ENCODE peak calls at places on chromosomes 13 and 19, in eight cellular contexts. W, J, B, F, Y, H, K and E are unnamed samples.

GRCh38 chr13:109647046-109647445 is 139.3 kb downstream of the IRS2 start:
- DNase-seq in W (no peak), J (no peak), B (peak; percentile 61), F (no peak), Y (no peak), H (no peak), K (no peak), E (no peak)

GRCh38 chr19:50419580-50420035 is 870 bp downstream of the SPIB start:
- DNase-seq in W (no peak), J (no peak), B (no peak), F (peak; percentile 72), Y (no peak), H (no peak), K (no peak), E (peak; percentile 66)

GRCh38 chr13:90427322-90428272 is 919.9 kb upstream of the MIR17HG start:
- DNase-seq in W (no peak), J (no peak), B (no peak), F (peak; percentile 54), Y (no peak), H (no peak), K (no peak), E (no peak)

GRCh38 chr13:32087955-32088747 is 56.6 kb downstream of the FRY start:
- DNase-seq in W (no peak), J (no peak), B (peak; percentile 4), F (no peak), Y (peak; percentile 14), H (no peak), K (no peak), E (no peak)

GRCh38 chr13:81487151-81487550 is 1146.2 kb upstream of the SPRY2 start:
- DNase-seq in W (no peak), J (no peak), B (no peak), F (peak; percentile 73), Y (no peak), H (no peak), K (no peak), E (no peak)

GRCh38 chr13:113930711-113931637 is 42.9 kb downstream of the C13orf46 start:
- DNase-seq in W (peak; percentile 62), J (no peak), B (no peak), F (peak; percentile 22), Y (no peak), H (no peak), K (no peak), E (peak; percentile 75)

GRCh38 chr13:43629691-43630480 is 156.9 kb downstream of the ENOX1 start:
- DNase-seq in W (no peak), J (no peak), B (peak; percentile 40), F (no peak), Y (peak; percentile 47), H (peak; percentile 4), K (no peak), E (no peak)

GRCh38 chr19:48461651-48461981 is 6.2 kb downstream of the KCNJ14 start:
- DNase-seq in W (no peak), J (no peak), B (no peak), F (no peak), Y (no peak), H (no peak), K (no peak), E (no peak)

GRCh38 chr13:29721766-29722165 is 126.3 kb upstream of the SLC7A1 start:
- DNase-seq in W (no peak), J (no peak), B (no peak), F (peak; percentile 34), Y (no peak), H (no peak), K (no peak), E (no peak)

GRCh38 chr19:46838160-46838559 is 12.5 kb downstream of the AP2S1 start:
- DNase-seq in W (no peak), J (no peak), B (no peak), F (no peak), Y (no peak), H (no peak), K (no peak), E (no peak)

GRCh38 chr13:27168086-27168485 is 3.5 kb downstream of the USP12 start:
- DNase-seq in W (no peak), J (no peak), B (no peak), F (no peak), Y (no peak), H (no peak), K (no peak), E (no peak)

GRCh38 chr19:54013866-54014265 is 22.4 kb downstream of the CACNG6 start:
- DNase-seq in W (no peak), J (no peak), B (no peak), F (no peak), Y (no peak), H (no peak), K (no peak), E (no peak)

GRCh38 chr13:76004411-76004810 is 368.3 kb downstream of the LMO7 start:
- DNase-seq in W (no peak), J (no peak), B (no peak), F (no peak), Y (peak; percentile 43), H (no peak), K (no peak), E (no peak)

GRCh38 chr19:14110650-14111049 is 6.9 kb downstream of the PRKACA start:
- DNase-seq in W (no peak), J (no peak), B (no peak), F (no peak), Y (no peak), H (no peak), K (no peak), E (peak; percentile 9)

GRCh38 chr13:92345627-92346026 is 881.0 kb upstream of the GPC6 start:
- DNase-seq in W (no peak), J (no peak), B (no peak), F (no peak), Y (no peak), H (no peak), K (no peak), E (no peak)

GRCh38 chr13:36310417-36311108 is 12.9 kb upstream of the CCDC169 start:
- DNase-seq in W (no peak), J (no peak), B (no peak), F (no peak), Y (no peak), H (no peak), K (no peak), E (peak; percentile 9)

GRCh38 chr19:40799558-40800338 is 757 bp downstream of the EGLN2 start:
- DNase-seq in W (peak; percentile 86), J (no peak), B (no peak), F (no peak), Y (no peak), H (no peak), K (no peak), E (peak; percentile 68)

GRCh38 chr13:73695325-73695724 is 438.9 kb downstream of the KLF12 start:
- DNase-seq in W (no peak), J (no peak), B (no peak), F (no peak), Y (no peak), H (no peak), K (no peak), E (no peak)

GRCh38 chr19:55677572-55678028 is 2.6 kb downstream of the EPN1 start:
- DNase-seq in W (no peak), J (no peak), B (no peak), F (no peak), Y (no peak), H (no peak), K (no peak), E (no peak)

GRCh38 chr19:1049106-1049505 is 9.2 kb downstream of the ABCA7 start:
- DNase-seq in W (no peak), J (no peak), B (no peak), F (no peak), Y (no peak), H (no peak), K (no peak), E (no peak)

GRCh38 chr13:106372199-106373160 is 163.0 kb downstream of the EFNB2 start:
- DNase-seq in W (no peak), J (no peak), B (peak; percentile 95), F (no peak), Y (peak; percentile 30), H (peak; percentile 76), K (no peak), E (no peak)

GRCh38 chr19:45446944-45447343 is 20.9 kb upstream of the FOSB start:
- DNase-seq in W (no peak), J (peak; percentile 88), B (peak; percentile 86), F (no peak), Y (no peak), H (no peak), K (no peak), E (no peak)

GRCh38 chr13:111068009-111068350 is 47.1 kb upstream of the ARHGEF7 start:
- DNase-seq in W (no peak), J (no peak), B (no peak), F (no peak), Y (no peak), H (no peak), K (no peak), E (no peak)
- TF ChIP-seq CTCF in W (peak; percentile 16), J (no peak), B (no peak), F (peak; percentile 51), Y (no peak), H (no peak), K (no peak), E (no peak)

GRCh38 chr13:39072842-39073241 is 34.6 kb downstream of the NHLRC3 start:
- DNase-seq in W (no peak), J (no peak), B (no peak), F (no peak), Y (no peak), H (no peak), K (no peak), E (no peak)
- TF ChIP-seq CTCF in W (no peak), J (no peak), B (no peak), F (no peak), Y (no peak), H (no peak), K (no peak), E (no peak)

GRCh38 chr19:39125554-39126311 is at the start of gene PAK4:
- DNase-seq in W (peak; percentile 99), J (peak; percentile 98), B (peak; percentile 96), F (peak; percentile 99), Y (peak; percentile 96), H (peak; percentile 84), K (peak; percentile 98), E (peak; percentile 100)
- TF ChIP-seq CTCF in W (no peak), J (no peak), B (no peak), F (no peak), Y (no peak), H (no peak), K (no peak), E (no peak)

DNA sequence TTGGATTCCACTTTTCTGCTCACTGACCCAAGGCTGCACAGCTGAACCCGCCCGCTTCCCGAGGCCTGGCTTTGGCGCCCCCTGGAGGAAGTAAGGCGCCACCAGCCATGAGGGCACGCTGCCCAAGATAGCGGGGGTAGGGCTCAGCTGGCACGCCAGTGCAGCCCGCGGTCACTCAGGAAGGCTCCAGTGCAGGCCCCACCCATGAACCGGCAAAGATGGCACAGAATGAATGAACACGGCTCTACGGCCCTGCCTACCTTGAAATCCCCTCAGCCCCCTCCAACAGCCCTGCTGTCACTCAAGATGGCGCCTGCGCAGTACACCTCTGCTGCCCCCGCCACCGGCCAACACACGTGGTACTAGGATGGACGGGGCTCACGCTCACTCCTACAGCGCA is 3.0 kb downstream of the PEG3 start:
- DNase-seq in W (peak; percentile 82), J (peak; percentile 70), B (no peak), F (no peak), Y (peak; percentile 67), H (no peak), K (peak; percentile 45), E (no peak)
- TF ChIP-seq CTCF in W (peak; percentile 42), J (peak; percentile 48), B (no peak), F (no peak), Y (peak; percentile 30), H (no peak), K (peak; percentile 16), E (no peak)

GRCh38 chr13:62626771-62627170 is 1211.1 kb upstream of the PCDH20 start:
- DNase-seq in W (no peak), J (no peak), B (no peak), F (peak; percentile 87), Y (no peak), H (no peak), K (no peak), E (peak; percentile 4)
- TF ChIP-seq CTCF in W (no peak), J (no peak), B (no peak), F (peak; percentile 80), Y (peak; percentile 19), H (no peak), K (no peak), E (peak; percentile 20)